ENCODE peak calls at places on chromosomes 1 and 21, in ten cellular contexts. Z is Right ventricle myocardium superior; H is neural crest cell; P is NCI-H1436 treated with DMSO at 0.1 percent for 48 hours; R is GM20000; W is C1 segment of cervical spinal cord; C is KG1; U is GM23248; F is NCI-H460; D is CD4-positive, CD25-positive, alpha-beta regulatory T cell. T is an unnamed sample.

GRCh38 chr1:47180603-47181094 is 9.2 kb downstream of the PDZK1IP1 start:
- DNase-seq in Z (no peak), H (no peak), P (no peak), R (no peak), W (no peak), C (no peak), U (no peak), F (no peak), D (no peak), T (peak; percentile 29)

GRCh38 chr1:43358121-43358745 is 548 bp upstream of the CDC20 start:
- DNase-seq in Z (no peak), H (no peak), P (peak; percentile 25), R (peak; percentile 73), W (no peak), C (peak; percentile 75), U (peak; percentile 58), F (peak; percentile 30), D (no peak), T (peak; percentile 70)

GRCh38 chr1:21818661-21819060 is 6.6 kb downstream of the LDLRAD2 start:
- DNase-seq in Z (peak; percentile 59), H (peak; percentile 39), P (no peak), R (peak; percentile 89), W (no peak), C (no peak), U (peak; percentile 65), F (peak; percentile 29), D (peak; percentile 13), T (no peak)

GRCh38 chr1:227729881-227730629 is 5.0 kb downstream of the JMJD4 start:
- DNase-seq in Z (peak; percentile 62), H (peak; percentile 54), P (no peak), R (peak; percentile 77), W (no peak), C (peak; percentile 20), U (peak; percentile 83), F (peak; percentile 44), D (peak; percentile 12), T (peak; percentile 58)

GRCh38 chr1:88060112-88060673 is 623.9 kb upstream of the PKN2 start:
- DNase-seq in Z (no peak), H (no peak), P (no peak), R (no peak), W (no peak), C (no peak), U (no peak), F (no peak), D (no peak), T (peak; percentile 40)

GRCh38 chr1:210364479-210364878 is 35.8 kb downstream of the HHAT start:
- DNase-seq in Z (peak; percentile 70), H (peak; percentile 25), P (no peak), R (no peak), W (peak; percentile 40), C (no peak), U (no peak), F (no peak), D (no peak), T (no peak)

GRCh38 chr1:25019351-25020172 is 89.5 kb upstream of the RUNX3 start:
- DNase-seq in Z (no peak), H (no peak), P (no peak), R (peak; percentile 62), W (no peak), C (no peak), U (no peak), F (no peak), D (no peak), T (no peak)

GRCh38 chr1:205232122-205232820 is 4.5 kb downstream of the TMCC2 start:
- DNase-seq in Z (no peak), H (no peak), P (no peak), R (no peak), W (no peak), C (no peak), U (no peak), F (no peak), D (no peak), T (no peak)

GRCh38 chr1:31666290-31666963 is 21.8 kb upstream of the PEF1 start:
- DNase-seq in Z (no peak), H (no peak), P (no peak), R (no peak), W (no peak), C (no peak), U (peak; percentile 40), F (peak; percentile 26), D (no peak), T (peak; percentile 31)

GRCh38 chr1:119779869-119780356 is 11.2 kb upstream of the HMGCS2 start:
- DNase-seq in Z (peak; percentile 54), H (no peak), P (no peak), R (no peak), W (no peak), C (no peak), U (peak; percentile 67), F (no peak), D (no peak), T (peak; percentile 58)

GRCh38 chr21:45932922-45933502 is 48.6 kb upstream of the COL6A1 start:
- DNase-seq in Z (no peak), H (no peak), P (no peak), R (no peak), W (no peak), C (no peak), U (no peak), F (no peak), D (no peak), T (no peak)

GRCh38 chr1:47846981-47847380 is 150.2 kb downstream of the TRABD2B start:
- DNase-seq in Z (no peak), H (no peak), P (no peak), R (no peak), W (no peak), C (no peak), U (no peak), F (no peak), D (no peak), T (no peak)

GRCh38 chr21:45848352-45848751 is 133.2 kb upstream of the COL6A1 start:
- DNase-seq in Z (no peak), H (no peak), P (no peak), R (no peak), W (no peak), C (no peak), U (no peak), F (no peak), D (no peak), T (no peak)

GRCh38 chr1:67189953-67190352 is 23.7 kb downstream of the IL23R start:
- DNase-seq in Z (no peak), H (no peak), P (no peak), R (no peak), W (no peak), C (no peak), U (no peak), F (no peak), D (no peak), T (no peak)

T was measured in M059J.